ENCODE peak calls at places on chromosomes 3 and 15, in ten cellular contexts. H is ovary; B is CD8-positive, alpha-beta T cell; W is esophagus squamous epithelium; V is HFFc6; S is Peyer's patch; T is cardiac fibroblast; Y is lung; X is HL-60; I is CD4-positive, alpha-beta T cell. L is an unnamed sample.

GRCh38 chr3:123584284-123584987 is 417 bp downstream of the HACD2 start:
- DNase-seq in H (no peak), B (no peak), W (no peak), V (no peak), S (no peak), T (peak; percentile 31), Y (no peak), X (no peak), I (peak; percentile 25), L (peak; percentile 47)

GRCh38 chr15:74798388-74799254 is 14.0 kb upstream of the LMAN1L start:
- DNase-seq in H (no peak), B (no peak), W (no peak), V (no peak), S (peak; percentile 74), T (no peak), Y (no peak), X (no peak), I (no peak), L (peak; percentile 83)

GRCh38 chr15:41562784-41563198 is 3.8 kb downstream of the TYRO3 start:
- DNase-seq in H (peak; percentile 95), B (no peak), W (no peak), V (no peak), S (no peak), T (peak; percentile 69), Y (no peak), X (no peak), I (no peak), L (no peak)

GRCh38 chr3:7508821-7509220 is 647.9 kb downstream of the GRM7 start:
- DNase-seq in H (no peak), B (no peak), W (no peak), V (no peak), S (no peak), T (peak; percentile 33), Y (no peak), X (no peak), I (no peak), L (no peak)

GRCh38 chr3:71441925-71442620 is 141.5 kb downstream of the FOXP1 start:
- DNase-seq in H (no peak), B (no peak), W (no peak), V (no peak), S (no peak), T (no peak), Y (no peak), X (no peak), I (no peak), L (no peak)

GRCh38 chr15:41501961-41502786 is 8.5 kb downstream of the ITPKA start:
- DNase-seq in H (no peak), B (peak; percentile 57), W (no peak), V (no peak), S (no peak), T (no peak), Y (no peak), X (peak; percentile 35), I (no peak), L (no peak)

GRCh38 chr3:134663646-134664456 is 13.0 kb upstream of the KY start:
- DNase-seq in H (no peak), B (no peak), W (no peak), V (peak; percentile 33), S (no peak), T (peak; percentile 46), Y (no peak), X (no peak), I (no peak), L (no peak)

GRCh38 chr3:143471705-143472104 is 352.1 kb downstream of the CHST2 start:
- DNase-seq in H (no peak), B (no peak), W (no peak), V (no peak), S (no peak), T (no peak), Y (no peak), X (no peak), I (no peak), L (no peak)

GRCh38 chr3:106609666-106610301 is 741.0 kb upstream of the CBLB start:
- DNase-seq in H (peak; percentile 44), B (peak; percentile 46), W (no peak), V (peak; percentile 83), S (no peak), T (peak; percentile 95), Y (peak; percentile 66), X (peak; percentile 44), I (peak; percentile 51), L (peak; percentile 27)

GRCh38 chr3:115245437-115245836 is 98.3 kb upstream of the ZBTB20 start:
- DNase-seq in H (no peak), B (no peak), W (no peak), V (peak; percentile 91), S (no peak), T (peak; percentile 90), Y (no peak), X (no peak), I (no peak), L (no peak)

GRCh38 chr3:11969986-11970385 is 34.2 kb upstream of the SYN2 start:
- DNase-seq in H (no peak), B (no peak), W (no peak), V (no peak), S (no peak), T (no peak), Y (no peak), X (no peak), I (no peak), L (no peak)

GRCh38 chr3:107660316-107660976 is 137.7 kb downstream of the BBX start:
- DNase-seq in H (no peak), B (no peak), W (no peak), V (peak; percentile 41), S (no peak), T (peak; percentile 78), Y (no peak), X (no peak), I (no peak), L (no peak)

GRCh38 chr3:114451561-114452018 is 157.8 kb downstream of the TIGIT start:
- DNase-seq in H (peak; percentile 52), B (no peak), W (no peak), V (no peak), S (no peak), T (peak; percentile 42), Y (no peak), X (no peak), I (no peak), L (no peak)

GRCh38 chr3:4898454-4899313 is 80.6 kb upstream of the BHLHE40 start:
- DNase-seq in H (no peak), B (no peak), W (no peak), V (peak; percentile 24), S (no peak), T (no peak), Y (no peak), X (no peak), I (no peak), L (peak; percentile 65)

GRCh38 chr3:38354588-38355344 is 8.2 kb downstream of the XYLB start:
- DNase-seq in H (no peak), B (no peak), W (no peak), V (peak; percentile 24), S (no peak), T (peak; percentile 73), Y (no peak), X (peak; percentile 32), I (no peak), L (no peak)

GRCh38 chr3:146125946-146126345 is 35.0 kb downstream of the PLOD2 start:
- DNase-seq in H (no peak), B (no peak), W (no peak), V (peak; percentile 72), S (no peak), T (peak; percentile 95), Y (no peak), X (no peak), I (no peak), L (no peak)

GRCh38 chr3:129482721-129483120 is 42.7 kb downstream of the IFT122 start:
- DNase-seq in H (no peak), B (no peak), W (no peak), V (no peak), S (no peak), T (no peak), Y (no peak), X (no peak), I (no peak), L (no peak)
- TF ChIP-seq CTCF in H (no peak), B (no peak), W (no peak), V (peak; percentile 53), S (no peak), T (peak; percentile 7), Y (no peak), X (no peak), I (no peak), L (no peak)

DNA sequence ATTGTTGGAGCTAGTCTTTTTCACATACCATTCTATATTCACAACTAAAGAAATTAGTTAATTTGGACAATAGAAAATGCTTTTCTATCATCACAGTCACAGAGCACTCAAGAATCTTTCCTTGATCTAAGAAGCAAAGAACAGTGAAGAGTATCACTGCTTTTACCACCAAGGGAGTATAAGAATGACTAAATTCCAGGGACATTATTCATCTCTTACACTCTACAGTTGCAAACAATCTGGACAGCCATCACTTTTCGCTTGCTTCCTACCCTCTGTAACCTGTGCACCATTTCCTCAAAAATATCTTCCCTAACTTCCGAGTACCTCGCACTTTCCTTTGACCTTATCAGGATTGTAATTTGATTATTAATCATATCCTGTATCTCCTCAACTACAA is 359.5 kb upstream of the TMCO5A start:
- DNase-seq in H (no peak), B (no peak), W (no peak), V (no peak), S (no peak), T (no peak), Y (no peak), X (no peak), I (no peak), L (no peak)
- TF ChIP-seq CTCF in H (no peak), B (no peak), W (no peak), V (no peak), S (no peak), T (no peak), Y (no peak), X (no peak), I (no peak), L (no peak)

DNA sequence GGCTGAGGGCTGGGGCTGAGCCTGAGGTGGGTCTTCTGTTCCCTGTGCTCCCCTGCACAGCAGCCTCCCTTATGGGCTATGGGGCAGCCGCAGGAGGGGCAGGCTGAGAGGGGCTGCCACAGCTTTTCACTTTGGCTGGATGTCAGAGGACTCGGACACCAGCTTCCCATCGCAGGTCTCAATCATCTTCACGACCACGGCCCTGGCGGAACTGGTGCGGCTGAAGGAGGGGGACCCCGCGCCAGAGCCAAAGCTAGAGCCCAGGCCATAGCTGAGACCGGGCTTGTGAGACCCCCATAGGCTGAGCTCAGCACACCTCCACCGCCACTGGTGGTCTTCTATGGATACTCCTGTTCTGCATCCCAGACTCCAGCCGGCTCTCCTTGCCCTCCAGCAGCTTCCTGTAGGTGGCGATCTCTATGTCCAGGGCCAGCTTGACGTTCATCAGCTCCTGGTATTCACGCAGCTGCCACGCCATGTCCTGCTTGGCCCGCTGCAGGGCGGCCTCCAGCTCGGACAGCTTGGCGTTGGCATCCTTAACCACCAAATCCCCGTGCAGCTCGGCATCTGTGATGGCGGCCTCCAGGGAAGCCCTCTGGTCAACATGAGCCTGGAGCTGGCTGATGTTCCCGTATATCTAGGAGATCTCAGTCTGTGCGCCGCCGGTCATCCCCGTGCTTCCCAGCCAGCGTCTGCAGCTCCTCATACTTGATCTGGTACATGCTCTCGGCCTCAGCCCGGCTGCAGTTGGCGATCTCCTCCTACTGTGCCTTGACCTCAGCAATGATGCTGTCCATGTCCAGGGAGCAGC is 181.7 kb upstream of the SYNPR start:
- DNase-seq in H (no peak), B (no peak), W (no peak), V (no peak), S (no peak), T (no peak), Y (no peak), X (no peak), I (no peak), L (no peak)
- TF ChIP-seq CTCF in H (no peak), B (no peak), W (no peak), V (no peak), S (no peak), T (no peak), Y (no peak), X (no peak), I (no peak), L (no peak)

GRCh38 chr15:31098953-31099740 is 2.4 kb downstream of the TRPM1 start:
- DNase-seq in H (no peak), B (no peak), W (no peak), V (peak; percentile 25), S (no peak), T (no peak), Y (no peak), X (no peak), I (no peak), L (no peak)
- TF ChIP-seq CTCF in H (no peak), B (no peak), W (no peak), V (peak; percentile 56), S (no peak), T (no peak), Y (no peak), X (no peak), I (no peak), L (peak; percentile 19)

L was measured in GM10248.